ENCODE peak calls at places on chromosomes 11 and 22, in four cellular contexts. One of them, this sample, is unnamed.

GRCh38 chr11:113114452-113115027 is 153.3 kb downstream of the NCAM1 start:
- DNase-seq in IMR-90: peak
- DNase-seq in K562: peak
- DNase-seq in GM12878: no peak
- DNase-seq in this sample: peak

GRCh38 chr11:122074022-122074421 is 42.0 kb downstream of the BLID start:
- DNase-seq in IMR-90: no peak
- DNase-seq in K562: no peak
- DNase-seq in GM12878: no peak
- DNase-seq in this sample: no peak

GRCh38 chr22:49212002-49212401 is 615.7 kb downstream of the BRD1 start:
- DNase-seq in K562: no peak
- DNase-seq in IMR-90: no peak
- DNase-seq in GM12878: no peak
- DNase-seq in this sample: no peak

GRCh38 chr11:129950319-129951034 is 52.2 kb downstream of the PRDM10 start:
- DNase-seq in GM12878: no peak
- DNase-seq in K562: peak
- DNase-seq in IMR-90: peak
- DNase-seq in this sample: no peak

GRCh38 chr22:22348127-22348814 is 103.7 kb downstream of the VPREB1 start:
- DNase-seq in IMR-90: no peak
- DNase-seq in K562: no peak
- DNase-seq in GM12878: no peak
- DNase-seq in this sample: peak

GRCh38 chr22:26835929-26836528 is 178.6 kb downstream of the MIAT start:
- DNase-seq in GM12878: no peak
- DNase-seq in IMR-90: peak
- DNase-seq in K562: peak
- DNase-seq in this sample: peak

GRCh38 chr11:2791521-2792375 is 92.0 kb upstream of the KCNQ1OT1 start:
- DNase-seq in K562: no peak
- DNase-seq in IMR-90: no peak
- DNase-seq in GM12878: no peak
- DNase-seq in this sample: no peak

GRCh38 chr11:35166369-35167360 is 27.7 kb downstream of the CD44 start:
- DNase-seq in K562: no peak
- DNase-seq in GM12878: no peak
- DNase-seq in IMR-90: peak
- DNase-seq in this sample: no peak

GRCh38 chr11:11514246-11514645 is 107.6 kb downstream of the GALNT18 start:
- DNase-seq in K562: no peak
- DNase-seq in GM12878: no peak
- DNase-seq in IMR-90: no peak
- DNase-seq in this sample: no peak

GRCh38 chr11:104668797-104669463 is 229.3 kb downstream of the CASP12 start:
- DNase-seq in K562: no peak
- DNase-seq in IMR-90: peak
- DNase-seq in GM12878: no peak
- DNase-seq in this sample: no peak

GRCh38 chr22:36360871-36361383 is 26.8 kb downstream of the MYH9 start:
- DNase-seq in K562: no peak
- DNase-seq in IMR-90: peak
- DNase-seq in GM12878: no peak
- DNase-seq in this sample: no peak

GRCh38 chr11:125425601-125426000 is 70.5 kb downstream of the FEZ1 start:
- DNase-seq in GM12878: no peak
- DNase-seq in K562: no peak
- DNase-seq in IMR-90: no peak
- DNase-seq in this sample: no peak

GRCh38 chr22:22753526-22754267 is 109.3 kb downstream of the GGTLC2 start:
- DNase-seq in IMR-90: peak
- DNase-seq in K562: peak
- DNase-seq in GM12878: no peak
- DNase-seq in this sample: peak

GRCh38 chr11:131685206-131685605 is 314.8 kb downstream of the NTM start:
- DNase-seq in GM12878: no peak
- DNase-seq in IMR-90: no peak
- DNase-seq in K562: no peak
- DNase-seq in this sample: no peak

GRCh38 chr11:4839851-4840549 is 9.0 kb downstream of the OR51S1 start:
- DNase-seq in GM12878: no peak
- DNase-seq in K562: no peak
- DNase-seq in IMR-90: no peak
- DNase-seq in this sample: no peak

GRCh38 chr11:96219981-96220623 is 122.9 kb downstream of the MAML2 start:
- DNase-seq in K562: no peak
- DNase-seq in GM12878: no peak
- DNase-seq in IMR-90: peak
- DNase-seq in this sample: no peak

GRCh38 chr11:123063396-123064267 is 1.7 kb upstream of the HSPA8 start:
- DNase-seq in K562: no peak
- DNase-seq in GM12878: no peak
- DNase-seq in IMR-90: peak
- DNase-seq in this sample: peak

GRCh38 chr11:68498313-68498712 is 37.8 kb downstream of the PPP6R3 start:
- DNase-seq in K562: no peak
- DNase-seq in IMR-90: no peak
- DNase-seq in GM12878: no peak
- DNase-seq in this sample: peak

GRCh38 chr11:62411524-62411923 is 7.3 kb upstream of the SCGB1A1 start:
- DNase-seq in K562: no peak
- DNase-seq in IMR-90: no peak
- DNase-seq in GM12878: no peak
- DNase-seq in this sample: no peak

GRCh38 chr22:36406139-36406538 is 18.4 kb upstream of the MYH9 start:
- DNase-seq in GM12878: no peak
- DNase-seq in IMR-90: no peak
- DNase-seq in K562: no peak
- DNase-seq in this sample: no peak

GRCh38 chr11:115760921-115761320 is 256.7 kb upstream of the CADM1 start:
- DNase-seq in IMR-90: no peak
- DNase-seq in K562: no peak
- DNase-seq in GM12878: no peak
- DNase-seq in this sample: no peak

GRCh38 chr11:129905402-129905801 is 10.0 kb upstream of the NFRKB start:
- DNase-seq in IMR-90: no peak
- DNase-seq in K562: no peak
- DNase-seq in GM12878: no peak
- DNase-seq in this sample: no peak

GRCh38 chr11:68962527-68963250 is 18.1 kb downstream of the MRGPRD start:
- DNase-seq in K562: no peak
- DNase-seq in GM12878: no peak
- DNase-seq in IMR-90: no peak
- DNase-seq in this sample: no peak

GRCh38 chr11:71500601-71501021 is 26.5 kb upstream of the KRTAP5-7 start:
- DNase-seq in IMR-90: no peak
- DNase-seq in K562: no peak
- DNase-seq in GM12878: no peak
- DNase-seq in this sample: no peak

GRCh38 chr11:111520565-111520964 is 6.0 kb downstream of the HOATZ start:
- DNase-seq in K562: no peak
- DNase-seq in IMR-90: peak
- DNase-seq in GM12878: no peak
- DNase-seq in this sample: no peak

GRCh38 chr11:63761870-63762661 is 6.5 kb downstream of the ZFTA start:
- DNase-seq in GM12878: no peak
- DNase-seq in K562: no peak
- DNase-seq in IMR-90: no peak
- DNase-seq in this sample: no peak

GRCh38 chr11:10651579-10652361 is 41.8 kb downstream of the IRAG1 start:
- DNase-seq in GM12878: no peak
- DNase-seq in K562: no peak
- DNase-seq in IMR-90: no peak
- DNase-seq in this sample: no peak

GRCh38 chr22:43292633-43293025 is 50.5 kb downstream of the SCUBE1 start:
- DNase-seq in K562: no peak
- DNase-seq in GM12878: no peak
- DNase-seq in IMR-90: no peak
- DNase-seq in this sample: no peak

GRCh38 chr11:86664930-86665329 is 7.5 kb downstream of the ME3 start:
- DNase-seq in IMR-90: no peak
- DNase-seq in GM12878: no peak
- DNase-seq in K562: no peak
- DNase-seq in this sample: no peak

GRCh38 chr11:65504671-65505433 is 6.0 kb downstream of the MALAT1 start:
- DNase-seq in K562: no peak
- DNase-seq in GM12878: no peak
- DNase-seq in IMR-90: peak
- DNase-seq in this sample: peak

GRCh38 chr22:27318516-27318915 is 483.0 kb downstream of the MN1 start:
- DNase-seq in IMR-90: peak
- DNase-seq in GM12878: no peak
- DNase-seq in K562: no peak
- DNase-seq in this sample: peak

GRCh38 chr11:78759067-78759466 is 184.4 kb upstream of the NARS2 start:
- DNase-seq in GM12878: no peak
- DNase-seq in K562: no peak
- DNase-seq in IMR-90: no peak
- DNase-seq in this sample: no peak

GRCh38 chr11:78478536-78478935 is 60.9 kb upstream of the GAB2 start:
- DNase-seq in K562: no peak
- DNase-seq in IMR-90: no peak
- DNase-seq in GM12878: no peak
- DNase-seq in this sample: no peak

DNA sequence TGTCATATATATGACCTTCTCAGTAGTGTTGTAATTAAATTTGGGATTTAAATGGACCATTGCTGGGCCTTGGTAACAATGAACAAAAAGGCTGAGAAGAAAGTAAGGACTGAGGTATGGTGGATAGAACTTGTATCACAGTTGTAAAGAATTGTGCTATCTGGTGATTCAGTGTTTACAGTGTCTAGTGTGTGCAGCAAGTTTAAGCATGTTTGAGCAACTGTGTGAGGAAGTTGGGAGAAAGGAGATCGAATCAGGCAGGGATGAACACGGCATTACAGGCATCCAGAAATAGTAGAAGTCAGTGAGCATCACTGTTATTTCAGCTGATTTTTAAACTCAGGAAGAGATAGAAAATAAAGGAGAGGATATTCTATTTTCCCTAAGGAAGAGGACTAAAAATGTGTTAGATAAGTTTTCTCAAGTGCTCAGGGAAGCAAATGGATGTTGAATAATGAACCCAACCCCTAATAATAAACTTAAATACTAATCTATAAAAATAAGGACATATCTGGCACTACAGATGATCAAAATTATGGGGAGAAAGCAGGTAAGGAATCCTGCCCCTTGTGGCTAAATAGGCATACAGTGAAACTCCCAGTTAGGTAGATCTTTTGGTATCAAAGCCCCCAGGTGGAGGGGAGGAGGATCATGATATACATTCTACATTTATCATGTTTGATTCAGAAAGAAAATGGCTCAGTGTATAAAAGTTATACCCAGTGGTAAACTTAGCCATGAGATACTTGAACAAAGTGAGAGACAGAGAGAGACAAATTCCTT is 361.0 kb upstream of the ANO3 start:
- DNase-seq in K562: no peak
- DNase-seq in IMR-90: no peak
- DNase-seq in GM12878: no peak
- DNase-seq in this sample: peak
- H2AFZ ChIP-seq in K562: no peak
- H2AFZ ChIP-seq in IMR-90: no peak
- H2AFZ ChIP-seq in GM12878: no peak
- H2AFZ ChIP-seq in this sample: no peak

GRCh38 chr11:73272680-73273038 is 521 bp downstream of the P2RY6 start:
- DNase-seq in GM12878: no peak
- DNase-seq in K562: no peak
- DNase-seq in IMR-90: no peak
- DNase-seq in this sample: no peak

GRCh38 chr11:73274722-73275380 is 2.7 kb downstream of the P2RY6 start:
- DNase-seq in IMR-90: no peak
- DNase-seq in GM12878: no peak
- DNase-seq in K562: no peak
- DNase-seq in this sample: no peak

GRCh38 chr11:73275381-73275750 is 3.2 kb downstream of the P2RY6 start:
- DNase-seq in IMR-90: no peak
- DNase-seq in GM12878: no peak
- DNase-seq in K562: no peak
- DNase-seq in this sample: no peak

GRCh38 chr11:73271936-73272679 is at the start of gene P2RY6:
- DNase-seq in GM12878: no peak
- DNase-seq in K562: no peak
- DNase-seq in IMR-90: peak
- DNase-seq in this sample: no peak

DNA sequence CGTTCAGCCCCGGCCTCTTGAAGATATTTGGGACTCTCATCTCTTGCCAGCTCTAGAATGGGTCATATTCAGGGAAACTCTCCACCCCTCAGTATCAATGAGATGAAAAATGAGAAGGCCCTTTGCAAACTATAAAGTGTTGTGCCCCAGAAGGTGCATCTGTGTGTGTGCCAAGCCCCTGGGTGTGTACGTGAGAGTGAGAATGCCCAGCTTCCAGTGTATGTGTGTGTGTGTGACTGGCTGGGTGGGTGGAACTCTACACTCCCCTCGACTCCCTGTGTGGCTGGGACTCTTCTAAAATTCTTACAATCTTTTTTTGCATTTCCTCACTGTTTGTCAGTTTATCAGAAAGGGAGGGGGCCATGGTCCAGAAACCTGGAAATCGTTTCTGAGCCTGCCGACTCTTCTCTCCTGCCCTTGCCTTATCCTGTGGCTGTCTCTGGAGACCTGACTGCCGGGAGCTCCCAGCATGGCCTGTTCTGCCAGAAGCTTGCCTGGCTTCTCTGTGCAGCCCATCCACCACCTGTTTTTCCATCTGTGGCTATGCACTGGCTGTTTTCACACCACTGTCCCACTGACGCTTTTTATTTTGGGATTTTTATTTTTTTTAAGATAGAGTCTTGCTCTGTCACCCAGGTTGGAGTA is 1.2 kb downstream of the P2RY6 start:
- DNase-seq in K562: no peak
- DNase-seq in IMR-90: no peak
- DNase-seq in GM12878: no peak
- DNase-seq in this sample: no peak
- H2AFZ ChIP-seq in K562: no peak
- H2AFZ ChIP-seq in IMR-90: no peak
- H2AFZ ChIP-seq in GM12878: no peak
- H2AFZ ChIP-seq in this sample: no peak

DNA sequence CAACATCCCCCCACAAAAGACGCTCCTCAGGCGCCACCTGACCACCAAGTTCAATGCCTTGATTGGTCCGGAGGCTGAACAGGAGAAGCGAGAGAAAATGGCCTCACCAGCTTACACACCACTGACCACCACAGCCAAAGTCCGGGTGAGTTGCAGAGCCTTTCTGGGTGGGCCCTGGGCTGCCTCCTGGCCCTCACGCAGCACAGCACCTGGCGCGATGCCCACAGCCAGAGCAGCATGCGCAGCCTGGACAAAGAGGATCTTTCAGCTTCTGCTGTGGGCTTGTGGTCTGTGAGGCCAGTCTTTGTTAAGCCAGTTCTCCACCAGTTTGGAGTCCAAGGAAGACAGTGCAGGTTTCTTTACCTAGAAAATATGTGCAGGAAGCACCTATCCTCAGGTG is 21.6 kb downstream of the CYB5R2 start:
- DNase-seq in GM12878: no peak
- DNase-seq in K562: no peak
- DNase-seq in IMR-90: no peak
- DNase-seq in this sample: no peak
- H2AFZ ChIP-seq in GM12878: no peak
- H2AFZ ChIP-seq in K562: no peak
- H2AFZ ChIP-seq in IMR-90: no peak
- H2AFZ ChIP-seq in this sample: no peak

GRCh38 chr11:18046116-18046777 is at the start of gene TPH1:
- DNase-seq in K562: peak
- DNase-seq in IMR-90: peak
- DNase-seq in GM12878: no peak
- DNase-seq in this sample: no peak
- H2AFZ ChIP-seq in K562: no peak
- H2AFZ ChIP-seq in IMR-90: peak
- H2AFZ ChIP-seq in GM12878: no peak
- H2AFZ ChIP-seq in this sample: no peak